ENCODE peak calls at places on chromosomes 13 and 19, in five cellular contexts. O is HT1080, N is HL-60, K is GM20000, U is progenitor cell of endocrine pancreas. B is an unnamed sample.
A peak's percentile ranks its signal among the peaks of the same experiment; 100 is the strongest.

GRCh38 chr19:18662972-18663732 is 20.3 kb upstream of the CRTC1 start:
- DNase-seq in N (no peak), U (no peak), K (no peak), O (no peak), B (no peak)

GRCh38 chr19:19460761-19461265 is 54.5 kb downstream of the TSSK6 start:
- DNase-seq in K (peak; percentile 63), N (no peak), U (no peak), O (no peak), B (peak; percentile 64)

GRCh38 chr13:91058066-91058465 is 289.4 kb upstream of the MIR17HG start:
- DNase-seq in U (no peak), K (no peak), O (peak; percentile 29), N (no peak), B (no peak)

GRCh38 chr13:108595416-108596257 is 33.8 kb upstream of the MYO16 start:
- DNase-seq in O (no peak), U (no peak), N (no peak), K (no peak), B (no peak)

GRCh38 chr19:58509731-58510083 is 2.1 kb downstream of the SLC27A5 start:
- DNase-seq in N (no peak), U (no peak), K (no peak), O (no peak), B (no peak)

GRCh38 chr13:28100149-28101121 is at the start of gene FLT3:
- DNase-seq in O (peak; percentile 2), U (peak; percentile 33), N (peak; percentile 97), K (peak; percentile 80), B (no peak)

GRCh38 chr19:4676955-4677731 is 7.0 kb upstream of the MYDGF start:
- DNase-seq in K (peak; percentile 59), O (no peak), U (no peak), N (peak; percentile 28), B (no peak)

GRCh38 chr13:71842003-71842402 is 25.0 kb downstream of the DACH1 start:
- DNase-seq in U (no peak), K (no peak), N (no peak), O (no peak), B (no peak)

GRCh38 chr19:10295305-10295846 is 5.6 kb downstream of the ICAM5 start:
- DNase-seq in O (no peak), K (peak; percentile 93), U (no peak), N (no peak), B (no peak)

GRCh38 chr13:105642511-105642958 is 892.9 kb downstream of the EFNB2 start:
- DNase-seq in U (no peak), N (no peak), K (no peak), O (peak; percentile 61), B (no peak)